ENCODE peak calls at places on chromosome 16, in ten cellular contexts. Y is Calu3, R is foreskin fibroblast, B is WTC11, Z is Caco-2, M is DND-41, G is Peyer's patch, V is cardiac fibroblast, A is epithelial cell of esophagus, X is glutamatergic neuron. S is an unnamed sample.

GRCh38 chr16:81491522-81492188 is 47.0 kb downstream of the CMIP start:
- DNase-seq in Y (no peak), R (peak; percentile 84), B (no peak), Z (no peak), M (no peak), G (no peak), V (no peak), A (no peak), X (no peak), S (no peak)

GRCh38 chr16:932831-933330 is 37.9 kb downstream of the LMF1 start:
- DNase-seq in Y (no peak), R (no peak), B (no peak), Z (no peak), M (no peak), G (no peak), V (no peak), A (no peak), X (no peak), S (no peak)

GRCh38 chr16:1288813-1289479 is 20.5 kb upstream of the UBE2I start:
- DNase-seq in Y (no peak), R (no peak), B (peak; percentile 52), Z (no peak), M (peak; percentile 40), G (no peak), V (no peak), A (no peak), X (no peak), S (no peak)

GRCh38 chr16:703406-703805 is 2.2 kb downstream of the FBXL16 start:
- DNase-seq in Y (no peak), R (no peak), B (no peak), Z (no peak), M (no peak), G (no peak), V (no peak), A (no peak), X (no peak), S (no peak)

GRCh38 chr16:4317471-4318170 is 1.8 kb downstream of the GLIS2 start:
- DNase-seq in Y (peak; percentile 51), R (peak; percentile 50), B (no peak), Z (no peak), M (no peak), G (no peak), V (peak; percentile 52), A (no peak), X (peak; percentile 58), S (no peak)

GRCh38 chr16:685967-686366 is 1.8 kb upstream of the JMJD8 start:
- DNase-seq in Y (peak; percentile 83), R (peak; percentile 62), B (peak; percentile 70), Z (peak; percentile 70), M (no peak), G (no peak), V (peak; percentile 51), A (peak; percentile 49), X (peak; percentile 67), S (no peak)

GRCh38 chr16:17258848-17259713 is 211.7 kb downstream of the XYLT1 start:
- DNase-seq in Y (no peak), R (no peak), B (peak; percentile 42), Z (no peak), M (no peak), G (peak; percentile 64), V (no peak), A (no peak), X (no peak), S (no peak)

GRCh38 chr16:46914556-46915201 is 30.5 kb downstream of the GPT2 start:
- DNase-seq in Y (no peak), R (no peak), B (no peak), Z (no peak), M (no peak), G (no peak), V (no peak), A (no peak), X (peak; percentile 35), S (no peak)

GRCh38 chr16:67651847-67652246 is 6.9 kb downstream of the CARMIL2 start:
- DNase-seq in Y (no peak), R (no peak), B (no peak), Z (no peak), M (no peak), G (no peak), V (no peak), A (no peak), X (no peak), S (no peak)

GRCh38 chr16:67652578-67653130 is 7.4 kb downstream of the ACD start:
- DNase-seq in Y (peak; percentile 60), R (peak; percentile 51), B (peak; percentile 63), Z (peak; percentile 53), M (no peak), G (no peak), V (no peak), A (peak; percentile 49), X (no peak), S (peak; percentile 66)

GRCh38 chr16:67654069-67654911 is 5.8 kb downstream of the ACD start:
- DNase-seq in Y (no peak), R (no peak), B (no peak), Z (peak; percentile 37), M (no peak), G (no peak), V (no peak), A (no peak), X (no peak), S (no peak)

GRCh38 chr16:67655363-67655762 is 4.7 kb downstream of the ACD start:
- DNase-seq in Y (no peak), R (no peak), B (no peak), Z (no peak), M (no peak), G (no peak), V (no peak), A (no peak), X (no peak), S (no peak)

GRCh38 chr16:67653131-67654068 is 6.7 kb downstream of the ACD start:
- DNase-seq in Y (peak; percentile 48), R (peak; percentile 48), B (no peak), Z (peak; percentile 38), M (no peak), G (no peak), V (no peak), A (no peak), X (peak; percentile 62), S (no peak)
- TF ChIP-seq CTCF in Y (peak; percentile 64), R (no peak), B (no peak), Z (peak; percentile 75), M (no peak), G (no peak), V (no peak), A (no peak), X (peak; percentile 82), S (peak; percentile 37)

GRCh38 chr16:25126820-25127232 is 15.3 kb downstream of the LCMT1 start:
- DNase-seq in Y (peak; percentile 73), R (peak; percentile 85), B (no peak), Z (no peak), M (peak; percentile 32), G (no peak), V (peak; percentile 89), A (peak; percentile 95), X (no peak), S (peak; percentile 77)
- TF ChIP-seq CTCF in Y (peak; percentile 48), R (peak; percentile 68), B (no peak), Z (peak; percentile 41), M (peak; percentile 81), G (no peak), V (peak; percentile 74), A (peak; percentile 77), X (peak; percentile 10), S (peak; percentile 72)

DNA sequence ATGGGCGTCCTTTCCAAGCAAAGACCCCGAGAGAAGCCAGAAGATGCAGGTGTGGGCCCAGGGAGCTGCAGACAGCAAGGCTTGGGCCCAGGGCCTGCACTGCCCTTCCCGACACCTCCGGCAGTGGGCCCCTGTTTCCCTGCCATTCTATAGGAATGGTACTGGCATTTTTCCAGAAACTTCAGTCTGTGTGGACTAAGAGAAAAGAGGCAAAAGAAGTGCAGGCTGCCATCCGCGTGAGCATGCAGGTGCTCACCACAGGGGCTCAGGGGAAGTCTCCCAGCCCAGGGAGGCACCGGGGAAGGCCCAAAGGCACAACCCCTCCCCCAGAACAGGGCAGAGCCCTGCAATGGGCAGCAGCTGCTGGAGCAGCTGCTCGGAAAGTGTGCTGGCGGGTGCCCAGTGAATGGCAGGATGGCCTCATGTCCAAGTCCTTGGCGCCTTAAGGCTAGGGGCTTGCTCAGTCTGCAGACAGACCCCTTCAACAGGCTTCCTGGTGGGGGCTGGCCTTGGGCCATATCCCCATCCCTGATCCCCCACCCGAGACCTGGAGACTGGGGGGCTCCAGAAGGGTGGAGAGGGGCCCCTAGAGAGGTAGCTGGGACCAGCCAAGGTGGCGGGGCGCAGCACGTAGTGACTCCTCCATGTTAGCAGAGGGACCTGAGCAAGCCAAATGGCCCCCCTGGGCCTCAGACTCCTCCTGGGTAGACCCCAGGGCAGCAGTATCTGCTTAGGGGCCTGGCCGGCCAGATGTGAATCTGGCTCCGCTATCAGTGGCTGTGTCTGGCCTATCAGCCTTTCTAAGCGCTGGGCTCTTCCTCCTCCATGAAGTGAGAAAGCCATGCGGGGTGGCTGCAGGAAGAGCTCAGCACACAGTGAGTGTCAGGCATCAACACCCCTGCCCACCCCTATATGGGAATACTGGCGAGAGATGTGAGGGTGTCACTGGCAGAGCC is 6.7 kb upstream of the TPPP3 start:
- DNase-seq in Y (no peak), R (no peak), B (no peak), Z (no peak), M (no peak), G (no peak), V (no peak), A (no peak), X (no peak), S (no peak)
- TF ChIP-seq CTCF in Y (no peak), R (no peak), B (no peak), Z (no peak), M (no peak), G (no peak), V (no peak), A (no peak), X (no peak), S (peak; percentile 47)

GRCh38 chr16:16141784-16142396 is 81.4 kb downstream of the ABCC6 start:
- DNase-seq in Y (no peak), R (no peak), B (no peak), Z (no peak), M (no peak), G (no peak), V (no peak), A (no peak), X (no peak), S (no peak)

GRCh38 chr16:16141141-16141540 is 82.2 kb downstream of the ABCC6 start:
- DNase-seq in Y (no peak), R (no peak), B (no peak), Z (no peak), M (no peak), G (no peak), V (no peak), A (no peak), X (no peak), S (no peak)

GRCh38 chr16:16144416-16144815 is 78.9 kb downstream of the ABCC6 start:
- DNase-seq in Y (peak; percentile 9), R (peak; percentile 21), B (no peak), Z (no peak), M (no peak), G (no peak), V (no peak), A (peak; percentile 90), X (no peak), S (peak; percentile 57)

GRCh38 chr16:16143941-16144340 is 79.4 kb downstream of the ABCC6 start:
- DNase-seq in Y (no peak), R (no peak), B (no peak), Z (no peak), M (no peak), G (no peak), V (no peak), A (no peak), X (no peak), S (peak; percentile 28)

DNA sequence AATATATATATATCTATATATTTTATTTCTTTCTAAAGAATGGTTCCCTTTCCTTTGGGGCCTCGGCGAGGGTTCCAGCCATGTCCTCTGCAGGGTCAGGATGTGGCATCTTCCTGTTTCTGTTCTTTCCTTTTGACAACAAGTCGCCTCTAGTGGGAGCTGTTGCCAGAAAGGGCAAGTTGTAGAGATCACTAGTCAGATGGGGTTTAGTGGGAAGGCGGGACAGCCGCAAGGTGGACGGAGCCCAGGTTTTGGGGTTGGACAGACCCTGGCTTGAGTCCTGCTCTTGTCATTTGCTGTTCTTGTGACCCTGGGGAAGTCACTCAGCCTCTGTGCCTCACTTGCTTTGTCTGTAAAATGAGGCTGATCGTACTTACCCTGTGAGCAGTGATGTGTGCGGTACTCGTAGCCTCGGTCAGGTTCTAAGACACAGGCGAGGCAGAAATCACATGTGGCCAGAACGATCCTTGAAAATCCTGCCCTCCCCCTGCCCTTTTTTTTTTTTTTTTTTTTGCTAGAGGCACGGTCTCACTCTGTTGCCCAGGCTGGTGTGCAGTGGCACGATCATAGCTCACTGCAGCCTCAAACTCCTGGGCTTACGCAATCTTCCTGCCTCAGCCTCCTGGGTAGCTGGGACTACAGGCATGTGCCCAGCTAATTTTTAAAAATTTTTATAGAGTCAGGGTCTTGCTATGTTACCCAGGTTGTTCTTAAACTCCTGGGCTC is 80.1 kb downstream of the ABCC6 start:
- DNase-seq in Y (peak; percentile 14), R (peak; percentile 23), B (peak; percentile 63), Z (no peak), M (peak; percentile 34), G (peak; percentile 26), V (no peak), A (peak; percentile 30), X (no peak), S (no peak)
- TF ChIP-seq CTCF in Y (peak; percentile 17), R (peak; percentile 29), B (peak; percentile 23), Z (peak; percentile 28), M (peak; percentile 58), G (no peak), V (peak; percentile 38), A (peak; percentile 43), X (no peak), S (no peak)

S was measured in RWPE1.